ENCODE peak calls at places on chromosomes 13 and 19, in four cellular contexts. One of them, this sample, is unnamed. For H3K4me1 and H3K36me3, the result is how much of the 10 kb centered on the place peaks cover.

GRCh38 chr13:87128006-87128405 is 543.2 kb upstream of the SLITRK5 start:
- DNase-seq in esophagus muscularis mucosa: no peak
- DNase-seq in thoracic aorta: no peak
- DNase-seq in IMR-90: peak
- DNase-seq in this sample: peak

GRCh38 chr19:48926909-48927308 is 6.6 kb upstream of the DHDH start:
- DNase-seq in esophagus muscularis mucosa: no peak
- DNase-seq in thoracic aorta: peak
- DNase-seq in IMR-90: peak
- DNase-seq in this sample: no peak

GRCh38 chr19:55552620-55553019 is 7.3 kb upstream of the SBK3 start:
- DNase-seq in esophagus muscularis mucosa: no peak
- DNase-seq in thoracic aorta: no peak
- DNase-seq in IMR-90: peak
- DNase-seq in this sample: no peak

GRCh38 chr19:28687296-28687695 is 525.7 kb downstream of the UQCRFS1 start:
- DNase-seq in esophagus muscularis mucosa: no peak
- DNase-seq in thoracic aorta: no peak
- DNase-seq in IMR-90: no peak
- DNase-seq in this sample: no peak

GRCh38 chr19:42281175-42282035 is 12.4 kb downstream of the CIC start:
- DNase-seq in esophagus muscularis mucosa: no peak
- DNase-seq in thoracic aorta: no peak
- DNase-seq in IMR-90: peak
- DNase-seq in this sample: no peak

GRCh38 chr19:43362179-43362578 is 8.7 kb downstream of the CD177 start:
- DNase-seq in esophagus muscularis mucosa: no peak
- DNase-seq in thoracic aorta: no peak
- DNase-seq in IMR-90: peak
- DNase-seq in this sample: no peak

GRCh38 chr19:45517641-45518468 is 10.6 kb downstream of the VASP start:
- DNase-seq in esophagus muscularis mucosa: no peak
- DNase-seq in thoracic aorta: no peak
- DNase-seq in IMR-90: no peak
- DNase-seq in this sample: no peak

GRCh38 chr13:109787135-109787954 is 962 bp upstream of the IRS2 start:
- DNase-seq in esophagus muscularis mucosa: peak
- DNase-seq in thoracic aorta: no peak
- DNase-seq in IMR-90: peak
- DNase-seq in this sample: no peak

GRCh38 chr13:23668557-23668956 is 98.3 kb downstream of the TNFRSF19 start:
- DNase-seq in esophagus muscularis mucosa: no peak
- DNase-seq in thoracic aorta: no peak
- DNase-seq in IMR-90: no peak
- DNase-seq in this sample: no peak

GRCh38 chr19:46840157-46840942 is 10.3 kb downstream of the AP2S1 start:
- DNase-seq in esophagus muscularis mucosa: no peak
- DNase-seq in thoracic aorta: no peak
- DNase-seq in IMR-90: peak
- DNase-seq in this sample: peak

GRCh38 chr13:111388851-111389500 is 68.5 kb downstream of the TEX29 start:
- DNase-seq in esophagus muscularis mucosa: no peak
- DNase-seq in thoracic aorta: no peak
- DNase-seq in IMR-90: no peak
- DNase-seq in this sample: no peak

GRCh38 chr13:20439261-20439660 is 86.4 kb downstream of the CRYL1 start:
- DNase-seq in esophagus muscularis mucosa: no peak
- DNase-seq in thoracic aorta: no peak
- DNase-seq in IMR-90: no peak
- DNase-seq in this sample: no peak

GRCh38 chr13:20442798-20443381 is 82.8 kb downstream of the CRYL1 start:
- DNase-seq in esophagus muscularis mucosa: peak
- DNase-seq in thoracic aorta: no peak
- DNase-seq in IMR-90: no peak
- DNase-seq in this sample: no peak

GRCh38 chr13:20441879-20442278 is 83.8 kb downstream of the CRYL1 start:
- DNase-seq in esophagus muscularis mucosa: no peak
- DNase-seq in thoracic aorta: no peak
- DNase-seq in IMR-90: peak
- DNase-seq in this sample: no peak

GRCh38 chr13:20441066-20441465 is 84.6 kb downstream of the CRYL1 start:
- DNase-seq in esophagus muscularis mucosa: peak
- DNase-seq in thoracic aorta: no peak
- DNase-seq in IMR-90: no peak
- DNase-seq in this sample: no peak

DNA sequence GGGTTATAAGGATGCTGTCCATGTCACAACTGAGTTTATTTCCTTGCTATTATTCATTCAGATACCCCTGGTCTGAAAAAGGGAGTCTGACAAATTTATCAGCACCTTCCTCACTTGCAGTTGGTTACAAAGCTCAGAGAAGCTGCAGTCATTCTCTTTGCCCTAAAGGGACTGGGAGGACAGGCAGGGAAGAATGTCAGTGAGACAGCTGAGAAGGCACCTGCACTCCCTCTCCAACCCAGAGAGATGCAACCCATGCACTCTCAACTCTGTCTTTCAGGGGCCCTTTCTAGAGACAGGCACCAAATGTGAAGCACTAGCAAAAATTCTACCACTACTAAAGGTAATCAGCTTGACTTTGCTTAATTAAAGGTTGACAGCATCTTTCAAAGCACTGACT is 83.3 kb downstream of the CRYL1 start:
- DNase-seq in esophagus muscularis mucosa: peak
- DNase-seq in thoracic aorta: no peak
- DNase-seq in IMR-90: no peak
- DNase-seq in this sample: no peak
- H3K27ac ChIP-seq in esophagus muscularis mucosa: no peak
- H3K27ac ChIP-seq in thoracic aorta: no peak
- H3K27ac ChIP-seq in IMR-90: no peak
- H3K27ac ChIP-seq in this sample: no peak

GRCh38 chr19:14383556-14383897 is 2.3 kb downstream of the ADGRE5 start:
- DNase-seq in esophagus muscularis mucosa: no peak
- DNase-seq in thoracic aorta: no peak
- DNase-seq in IMR-90: peak
- DNase-seq in this sample: no peak

GRCh38 chr19:14381689-14382474 is 638 bp downstream of the ADGRE5 start:
- DNase-seq in esophagus muscularis mucosa: no peak
- DNase-seq in thoracic aorta: peak
- DNase-seq in IMR-90: peak
- DNase-seq in this sample: no peak

GRCh38 chr19:14375055-14375581 is 6.1 kb upstream of the ADGRE5 start:
- DNase-seq in esophagus muscularis mucosa: no peak
- DNase-seq in thoracic aorta: no peak
- DNase-seq in IMR-90: no peak
- DNase-seq in this sample: no peak

GRCh38 chr19:14375582-14376291 is 5.5 kb upstream of the ADGRE5 start:
- DNase-seq in esophagus muscularis mucosa: no peak
- DNase-seq in thoracic aorta: no peak
- DNase-seq in IMR-90: peak
- DNase-seq in this sample: no peak

DNA sequence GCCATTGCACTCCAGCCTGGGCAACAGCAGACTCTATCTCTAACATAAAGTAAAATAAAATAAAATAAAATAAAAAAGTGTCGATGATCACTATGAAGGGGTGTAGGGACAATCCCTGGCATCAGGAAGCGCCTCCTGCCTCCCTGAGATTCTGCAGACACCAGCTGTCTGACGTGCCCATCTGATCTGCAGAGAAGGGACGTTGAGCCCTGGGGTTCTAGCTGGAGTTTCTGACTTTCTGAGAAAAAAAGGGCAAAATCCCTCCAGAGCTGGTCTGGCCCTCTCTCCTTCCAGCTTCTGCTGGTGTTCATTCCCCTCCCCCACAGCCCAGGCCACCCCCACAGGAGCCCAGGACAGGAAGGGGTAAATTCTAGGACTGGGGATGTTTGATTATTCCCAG is 2.4 kb upstream of the ADGRE5 start:
- DNase-seq in esophagus muscularis mucosa: no peak
- DNase-seq in thoracic aorta: no peak
- DNase-seq in IMR-90: no peak
- DNase-seq in this sample: no peak
- H3K4me1 ChIP-seq in esophagus muscularis mucosa: half or more
- H3K4me1 ChIP-seq in thoracic aorta: under half
- H3K4me1 ChIP-seq in IMR-90: under half
- H3K4me1 ChIP-seq in this sample: under half

GRCh38 chr13:114226088-114226487 is 8.6 kb upstream of the CDC16 start:
- DNase-seq in esophagus muscularis mucosa: no peak
- DNase-seq in thoracic aorta: no peak
- DNase-seq in IMR-90: no peak
- DNase-seq in this sample: no peak
- H3K36me3 ChIP-seq in esophagus muscularis mucosa: under half
- H3K36me3 ChIP-seq in thoracic aorta: under half
- H3K36me3 ChIP-seq in IMR-90: under half
- H3K36me3 ChIP-seq in this sample: under half

GRCh38 chr19:954272-954671 is 28.4 kb downstream of the ARID3A start:
- DNase-seq in esophagus muscularis mucosa: no peak
- DNase-seq in thoracic aorta: no peak
- DNase-seq in IMR-90: no peak
- DNase-seq in this sample: no peak
- H3K27ac ChIP-seq in esophagus muscularis mucosa: no peak
- H3K27ac ChIP-seq in thoracic aorta: no peak
- H3K27ac ChIP-seq in IMR-90: no peak
- H3K27ac ChIP-seq in this sample: no peak

GRCh38 chr13:48571121-48571901 is 38.4 kb upstream of the RCBTB2 start:
- DNase-seq in esophagus muscularis mucosa: peak
- DNase-seq in thoracic aorta: no peak
- DNase-seq in IMR-90: peak
- DNase-seq in this sample: no peak
- H3K4me1 ChIP-seq in esophagus muscularis mucosa: half or more
- H3K4me1 ChIP-seq in thoracic aorta: under half
- H3K4me1 ChIP-seq in IMR-90: under half
- H3K4me1 ChIP-seq in this sample: under half